ENCODE peak calls at places on chromosomes 7 and 10, in seven cellular contexts. D, L, G, E, N, V and Q are unnamed samples. For H3K27me3, the result is how much of the 10 kb centered on the place peaks cover.

GRCh38 chr7:112080974-112081373 is 125.2 kb downstream of the DOCK4 start:
- DNase-seq in L (no peak), D (no peak), N (no peak), V (no peak), G (peak), E (no peak), Q (no peak)

GRCh38 chr7:6273380-6273837 is 985 bp upstream of the CYTH3 start:
- DNase-seq in G (no peak), L (no peak), V (peak), D (no peak), N (no peak), E (peak), Q (peak)

GRCh38 chr7:2806571-2806970 is 37.5 kb downstream of the GNA12 start:
- DNase-seq in G (no peak), E (no peak), D (no peak), L (no peak), V (no peak), N (no peak), Q (no peak)

GRCh38 chr7:93715234-93715633 is 140.7 kb upstream of the CALCR start:
- DNase-seq in G (peak), L (no peak), E (no peak), D (peak), V (peak), N (no peak), Q (peak)

GRCh38 chr7:120709931-120710330 is 148.0 kb downstream of the TSPAN12 start:
- DNase-seq in G (no peak), D (no peak), V (no peak), E (no peak), L (no peak), N (no peak), Q (no peak)

GRCh38 chr10:103276941-103277712 is at the start of gene INA:
- DNase-seq in D (peak), V (no peak), E (peak), N (no peak), L (peak), G (peak), Q (peak)

GRCh38 chr7:5997210-5997808 is 11.5 kb downstream of the PMS2 start:
- DNase-seq in N (no peak), D (peak), L (no peak), G (peak), E (peak), V (peak), Q (peak)

GRCh38 chr7:157702311-157703023 is 365.7 kb downstream of the DNAJB6 start:
- DNase-seq in V (no peak), E (no peak), D (no peak), G (no peak), N (no peak), L (no peak), Q (peak)

GRCh38 chr10:34124522-34125035 is 690.5 kb downstream of the PARD3 start:
- DNase-seq in N (peak), L (no peak), D (peak), E (peak), G (no peak), V (peak), Q (no peak)

GRCh38 chr7:155084989-155085388 is 14.9 kb downstream of the HTR5A start:
- DNase-seq in G (no peak), E (no peak), L (no peak), V (no peak), D (no peak), N (no peak), Q (no peak)
- H3K27me3 ChIP-seq in G (under half), E (half or more), L (under half), V (under half), D (under half), N (under half), Q (under half)

DNA sequence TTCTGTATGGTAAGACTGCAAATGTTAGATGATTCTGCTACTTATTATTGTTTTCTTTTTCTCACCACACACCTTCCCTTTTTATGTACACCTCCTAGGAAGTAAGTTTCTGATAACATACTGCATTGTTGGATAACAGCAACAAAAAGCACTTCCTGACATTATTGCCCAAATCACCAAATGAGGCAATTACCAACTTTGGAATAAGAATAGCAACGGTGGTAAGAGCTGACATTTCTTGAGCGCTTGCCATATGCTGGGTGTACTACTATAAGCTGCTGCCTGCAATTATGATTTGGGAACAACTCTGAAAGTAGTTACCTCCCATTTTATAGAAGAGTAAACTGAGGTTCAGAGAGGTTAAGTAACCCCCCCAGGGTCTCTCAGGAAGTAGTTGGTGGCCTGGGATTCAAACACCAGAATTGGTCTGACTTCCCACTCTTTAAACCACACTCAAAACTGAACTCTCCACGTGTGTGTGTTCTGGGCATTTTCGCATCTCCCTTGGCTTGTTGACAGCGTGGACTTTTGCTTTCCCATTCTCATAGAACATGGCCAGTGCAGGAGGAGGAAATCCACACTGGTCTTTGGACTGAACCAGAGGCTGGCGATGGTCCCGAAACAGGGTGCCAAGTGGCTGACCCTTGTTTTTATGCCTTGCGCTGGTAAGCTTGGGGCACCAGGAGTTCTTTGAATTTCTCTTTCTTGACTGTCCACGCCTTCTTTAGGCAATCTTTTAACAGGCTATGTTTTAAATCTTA is 71.4 kb downstream of the TCF7L2 start:
- DNase-seq in L (peak), N (no peak), E (no peak), D (no peak), V (peak), G (no peak), Q (no peak)
- H3K4me3 ChIP-seq in L (no peak), N (no peak), E (no peak), D (no peak), V (no peak), G (no peak), Q (no peak)

DNA sequence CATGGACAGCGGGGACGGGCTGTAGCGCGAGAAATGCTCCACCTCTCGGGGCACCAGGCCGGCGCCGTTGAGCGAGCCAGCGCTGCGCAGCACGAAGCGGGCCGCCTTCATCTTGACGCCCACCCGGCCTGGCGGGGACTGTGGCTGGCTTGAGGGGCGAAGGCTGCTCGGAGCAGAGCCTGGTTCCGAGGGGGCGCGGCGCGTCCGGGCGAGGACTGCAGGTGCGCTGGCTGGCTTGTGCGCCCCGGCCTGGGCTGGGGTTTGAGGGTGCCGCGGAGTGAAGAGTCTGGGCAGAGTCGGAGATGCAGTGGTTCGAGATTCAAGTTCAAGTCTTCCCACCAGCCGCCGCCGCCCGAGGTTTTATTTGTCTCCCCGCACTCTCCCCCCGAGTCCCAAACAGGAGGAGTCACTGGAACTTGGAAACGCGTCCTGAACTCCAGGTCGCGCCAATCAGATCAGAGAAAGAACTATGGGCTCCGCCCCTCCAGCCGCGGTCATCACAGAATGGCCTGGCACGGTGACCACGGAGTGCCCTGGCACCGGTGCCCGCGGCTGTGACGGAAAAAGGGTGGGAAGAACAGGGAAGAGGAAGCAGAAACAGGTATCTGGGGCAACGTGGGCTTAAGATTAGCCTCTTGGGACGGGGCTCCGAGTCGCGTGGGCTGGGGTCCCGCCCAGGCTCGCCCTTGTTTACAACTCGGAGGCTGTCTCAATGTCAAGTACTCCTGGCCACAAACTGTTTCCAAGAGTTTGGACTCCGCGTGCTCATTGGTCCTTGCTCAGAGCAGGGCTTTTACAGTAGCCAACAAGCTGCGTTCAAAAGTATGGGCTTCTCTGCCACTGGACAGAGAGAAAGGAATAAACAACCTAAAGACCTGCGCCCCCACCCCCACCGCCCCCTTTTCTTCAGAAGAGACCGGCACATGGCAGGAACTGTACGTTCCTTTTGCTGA is at the start of gene PDK4:
- DNase-seq in G (peak), N (peak), V (peak), L (peak), E (peak), D (peak), Q (peak)
- H3K27me3 ChIP-seq in G (under half), N (under half), V (under half), L (under half), E (under half), D (under half), Q (under half)

GRCh38 chr7:30231271-30231670 is 53.1 kb upstream of the ZNRF2 start:
- DNase-seq in G (no peak), N (no peak), D (no peak), V (no peak), L (no peak), E (no peak), Q (no peak)

GRCh38 chr7:30225863-30226361 is 58.5 kb upstream of the ZNRF2 start:
- DNase-seq in G (peak), D (peak), V (no peak), L (peak), E (peak), N (no peak), Q (no peak)

GRCh38 chr7:30222519-30223213 is 61.7 kb upstream of the ZNRF2 start:
- DNase-seq in D (no peak), E (no peak), V (no peak), L (no peak), N (no peak), G (no peak), Q (no peak)

GRCh38 chr7:30224511-30225031 is 59.8 kb upstream of the ZNRF2 start:
- DNase-seq in N (peak), E (peak), D (peak), L (no peak), G (peak), V (no peak), Q (no peak)

DNA sequence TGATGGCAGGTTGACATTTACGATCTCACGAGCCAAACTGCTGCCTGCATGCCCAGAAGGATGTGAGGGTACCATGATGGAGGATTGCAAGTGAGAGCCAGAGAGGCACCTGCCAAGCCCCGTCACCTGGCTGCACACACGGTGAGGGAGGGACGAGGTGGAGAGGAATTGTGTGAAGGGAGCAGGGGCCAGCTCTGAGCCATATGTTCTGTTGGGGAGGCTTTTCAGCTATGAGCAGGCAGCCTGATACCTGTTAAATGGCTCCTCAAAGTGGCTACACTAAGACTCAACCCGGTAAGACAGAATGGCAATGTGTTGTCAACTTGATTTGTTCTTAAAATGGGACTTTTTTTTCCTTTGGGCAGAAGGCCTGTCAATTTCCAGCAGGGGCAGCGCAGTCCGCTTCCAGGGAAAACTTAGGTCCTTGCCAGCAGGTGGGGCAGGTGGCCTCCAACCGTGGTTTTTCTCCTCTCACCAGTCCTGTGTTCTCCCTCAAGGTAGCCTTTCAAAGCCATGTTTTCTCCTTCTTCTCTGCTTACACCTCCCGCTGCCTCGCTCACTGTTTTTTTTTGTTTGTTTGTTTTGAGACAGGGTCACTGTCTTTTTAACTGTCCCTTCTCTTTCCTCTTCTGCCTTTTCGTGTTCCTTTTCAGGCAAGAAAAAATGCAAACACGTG is 57.7 kb upstream of the ZNRF2 start:
- DNase-seq in G (no peak), V (peak), N (no peak), L (no peak), D (peak), E (peak), Q (peak)
- H3K4me3 ChIP-seq in G (no peak), V (no peak), N (no peak), L (no peak), D (no peak), E (no peak), Q (no peak)

DNA sequence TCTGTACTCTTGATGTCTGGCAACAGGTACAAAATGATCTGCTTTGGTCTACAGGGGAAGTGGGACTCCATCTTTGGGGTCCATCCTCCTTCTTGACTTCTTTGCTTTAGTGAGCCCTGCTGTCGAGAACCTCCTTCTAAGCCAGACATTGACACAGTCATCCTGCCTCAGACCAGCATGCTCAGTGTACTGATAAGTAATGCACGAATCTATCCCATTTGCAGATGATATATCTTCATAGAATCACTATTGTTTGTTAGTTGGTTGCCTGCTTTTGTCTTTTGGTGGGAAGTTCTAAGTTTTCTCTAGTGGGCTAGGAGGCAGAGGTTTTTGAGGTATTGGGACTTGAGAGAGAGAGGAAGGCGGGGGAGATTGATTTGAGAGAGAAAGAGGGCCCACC is 8.9 kb downstream of the H2BK1 start:
- DNase-seq in N (no peak), G (no peak), D (no peak), L (no peak), E (no peak), V (no peak), Q (no peak)
- H3K27me3 ChIP-seq in N (under half), G (half or more), D (under half), L (under half), E (half or more), V (under half), Q (under half)

GRCh38 chr10:58384536-58384998 is 643 bp upstream of the TFAM start:
- DNase-seq in E (no peak), N (no peak), V (no peak), D (no peak), L (no peak), G (no peak), Q (no peak)

GRCh38 chr10:58385784-58386112 is 538 bp downstream of the TFAM start:
- DNase-seq in E (no peak), D (peak), L (peak), G (peak), V (peak), N (no peak), Q (peak)

GRCh38 chr10:58382489-58382995 is 2.7 kb upstream of the TFAM start:
- DNase-seq in L (no peak), V (no peak), D (no peak), N (no peak), G (no peak), E (no peak), Q (no peak)

GRCh38 chr10:58384999-58385783 is at the start of gene TFAM:
- DNase-seq in G (peak), L (peak), D (peak), E (peak), N (peak), V (peak), Q (peak)

DNA sequence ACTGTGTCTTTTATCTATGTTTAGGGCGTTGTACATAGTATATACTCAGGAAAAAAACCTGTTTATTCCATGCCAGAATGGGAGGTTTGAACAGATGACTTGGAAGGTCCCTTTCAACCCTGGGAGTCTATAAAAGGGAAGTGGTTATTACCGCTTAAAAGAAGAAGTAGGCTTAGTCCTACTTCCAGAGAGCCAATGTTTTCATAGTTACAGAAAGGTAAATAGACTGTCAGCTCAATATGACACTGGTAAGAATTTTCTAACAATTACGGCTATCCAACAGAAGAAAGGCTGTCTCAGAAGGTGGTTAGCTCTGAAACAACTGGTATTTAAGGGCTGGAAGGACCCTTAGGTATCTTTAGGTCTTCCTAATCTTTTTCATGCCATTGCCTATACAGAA is 1.1 kb upstream of the TFAM start:
- DNase-seq in N (no peak), V (no peak), D (peak), E (no peak), G (no peak), L (no peak), Q (no peak)
- H3K4me3 ChIP-seq in N (no peak), V (peak), D (peak), E (peak), G (no peak), L (peak), Q (no peak)

DNA sequence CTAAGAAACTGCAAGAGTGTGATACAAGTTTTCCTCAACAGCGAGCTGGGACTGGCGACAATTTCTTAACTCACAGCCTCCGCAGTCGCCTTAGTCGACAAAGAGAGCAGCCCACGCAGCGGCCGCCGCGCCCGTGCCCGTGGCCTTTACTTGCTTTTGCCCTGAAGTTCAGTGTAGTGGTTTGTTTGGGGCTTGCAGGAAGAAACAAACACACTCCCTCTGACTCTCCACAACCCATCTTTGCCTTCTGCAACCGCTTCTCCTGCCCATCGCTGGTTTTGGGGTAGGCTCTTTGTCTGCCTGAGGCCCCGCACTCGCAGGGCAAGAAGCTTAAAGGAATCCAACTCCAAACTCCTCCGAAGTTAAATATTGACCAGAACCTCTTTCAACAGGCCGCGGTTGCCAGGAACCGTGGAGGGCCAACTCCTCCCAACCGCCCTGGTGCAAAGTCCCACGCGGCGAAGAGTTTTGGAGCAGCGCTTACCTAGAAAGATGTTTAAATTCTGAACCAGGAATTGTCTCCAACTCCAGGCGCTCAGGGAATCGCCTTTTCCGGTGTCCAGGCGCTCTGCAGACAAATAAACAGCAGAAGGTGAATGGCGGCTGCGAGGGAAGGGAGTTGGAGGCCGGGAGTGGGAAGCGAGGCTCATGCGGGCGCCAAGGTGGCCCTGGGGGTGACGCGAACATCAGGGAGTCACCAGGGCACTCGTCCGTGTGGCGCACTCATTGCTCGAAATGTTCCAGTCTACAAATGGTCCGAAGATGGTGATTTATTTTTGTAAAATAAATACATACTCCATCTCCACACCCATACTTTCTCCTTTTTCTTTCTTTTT is 8.3 kb downstream of the HOXA4 start:
- DNase-seq in D (peak), E (no peak), N (no peak), V (peak), G (peak), L (no peak), Q (peak)
- H3K27me3 ChIP-seq in D (under half), E (under half), N (under half), V (under half), G (under half), L (half or more), Q (half or more)

DNA sequence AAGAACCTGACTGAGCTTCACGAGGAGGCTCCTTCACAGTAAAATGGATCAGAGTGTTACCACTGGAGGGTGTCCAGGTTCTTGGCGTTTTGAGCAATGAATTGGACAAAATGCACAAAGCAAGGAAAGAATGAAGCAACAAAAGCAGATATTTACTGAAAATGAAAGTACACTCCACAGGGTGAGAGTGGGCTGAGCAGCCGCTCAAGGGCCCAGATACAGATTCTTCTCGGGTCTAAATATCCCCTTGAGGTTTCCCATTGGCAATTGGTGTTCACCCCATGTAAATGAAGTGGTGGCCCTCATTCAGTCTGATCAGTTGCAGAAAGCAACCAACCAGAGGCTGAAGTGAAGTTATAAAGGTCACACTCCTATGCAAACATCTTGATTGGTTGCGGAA is 214.7 kb upstream of the SH2B2 start:
- DNase-seq in V (peak), G (no peak), D (no peak), E (no peak), N (no peak), L (no peak), Q (no peak)
- H3K4me3 ChIP-seq in V (no peak), G (no peak), D (no peak), E (no peak), N (no peak), L (no peak), Q (no peak)